ENCODE peak calls at places on chromosomes 7 and 10, in six cellular contexts. Q is A549, D is HEK293T, X is K562, T is IMR-90, E is GM12878. K is an unnamed sample.

GRCh38 chr10:111037868-111038267 is 39.0 kb upstream of the ADRA2A start:
- DNase-seq in Q (peak; percentile 5), D (peak; percentile 12), X (no peak), T (no peak), E (no peak), K (no peak)

GRCh38 chr10:191703-192518 is 56.7 kb downstream of the ZMYND11 start:
- DNase-seq in Q (no peak), D (no peak), X (no peak), T (peak; percentile 75), E (no peak), K (peak; percentile 19)

GRCh38 chr7:102260856-102261255 is 25.8 kb upstream of the SH2B2 start:
- DNase-seq in Q (no peak), D (no peak), X (no peak), T (peak; percentile 68), E (no peak), K (no peak)

GRCh38 chr7:34845666-34846361 is 187.8 kb downstream of the NPSR1 start:
- DNase-seq in Q (no peak), D (no peak), X (peak; percentile 22), T (no peak), E (no peak), K (peak; percentile 18)

GRCh38 chr7:80133361-80134104 is 1.1 kb upstream of the GNAI1 start:
- DNase-seq in Q (no peak), D (no peak), X (no peak), T (peak; percentile 50), E (no peak), K (peak; percentile 16)

GRCh38 chr7:51062222-51062987 is 254.2 kb downstream of the COBL start:
- DNase-seq in Q (no peak), D (no peak), X (no peak), T (no peak), E (no peak), K (no peak)

GRCh38 chr10:102674566-102674965 is 30.3 kb downstream of the TRIM8 start:
- DNase-seq in Q (no peak), D (no peak), X (no peak), T (no peak), E (no peak), K (peak; percentile 53)

GRCh38 chr7:27235387-27236052 is 7.1 kb upstream of the EVX1 start:
- DNase-seq in Q (peak; percentile 70), D (peak; percentile 80), X (peak; percentile 30), T (no peak), E (no peak), K (peak; percentile 13)

GRCh38 chr7:155231941-155232340 is 65.7 kb upstream of the INSIG1 start:
- DNase-seq in Q (no peak), D (no peak), X (no peak), T (no peak), E (no peak), K (no peak)

GRCh38 chr10:128087884-128088695 is 38.1 kb downstream of the MKI67 start:
- DNase-seq in Q (peak; percentile 35), D (peak; percentile 45), X (no peak), T (no peak), E (no peak), K (peak; percentile 18)

GRCh38 chr10:9010093-9010492 is 955.6 kb downstream of the GATA3 start:
- DNase-seq in Q (no peak), D (no peak), X (no peak), T (no peak), E (no peak), K (no peak)

GRCh38 chr7:116227678-116228239 is 17.4 kb downstream of the TES start:
- DNase-seq in Q (no peak), D (no peak), X (no peak), T (peak; percentile 94), E (no peak), K (no peak)

GRCh38 chr10:29736325-29737208 is 101.8 kb upstream of the SVIL start:
- DNase-seq in Q (peak; percentile 81), D (peak; percentile 59), X (no peak), T (peak; percentile 55), E (no peak), K (no peak)

GRCh38 chr7:26937306-26937705 is 72.9 kb upstream of the SKAP2 start:
- DNase-seq in Q (no peak), D (no peak), X (no peak), T (no peak), E (no peak), K (no peak)

GRCh38 chr10:62978417-62978955 is 154.6 kb upstream of the NRBF2 start:
- DNase-seq in Q (no peak), D (no peak), X (no peak), T (no peak), E (no peak), K (no peak)

GRCh38 chr7:107854454-107854853 is 36.5 kb upstream of the DLD start:
- DNase-seq in Q (no peak), D (no peak), X (no peak), T (no peak), E (no peak), K (no peak)

GRCh38 chr10:81575007-81575406 is 300.0 kb upstream of the NRG3 start:
- DNase-seq in Q (no peak), D (no peak), X (no peak), T (no peak), E (no peak), K (no peak)

GRCh38 chr7:47556511-47557180 is 25.3 kb downstream of the TNS3 start:
- DNase-seq in Q (no peak), D (no peak), X (no peak), T (no peak), E (no peak), K (no peak)

GRCh38 chr10:86376852-86377796 is 10.5 kb upstream of the GRID1 start:
- DNase-seq in Q (peak; percentile 75), D (peak; percentile 91), X (peak; percentile 79), T (peak; percentile 28), E (no peak), K (peak; percentile 45)

GRCh38 chr7:73717991-73718405 is 1.5 kb downstream of the STX1A start:
- DNase-seq in Q (no peak), D (no peak), X (no peak), T (peak; percentile 93), E (no peak), K (no peak)

GRCh38 chr10:63711866-63712716 is 190.9 kb downstream of the REEP3 start:
- DNase-seq in Q (peak; percentile 63), D (no peak), X (no peak), T (peak; percentile 97), E (no peak), K (peak; percentile 33)

GRCh38 chr10:130300608-130301025 is 164.4 kb downstream of the GLRX3 start:
- DNase-seq in Q (no peak), D (no peak), X (no peak), T (no peak), E (no peak), K (no peak)

GRCh38 chr10:59865101-59865500 is 41.3 kb downstream of the CCDC6 start:
- DNase-seq in Q (peak; percentile 10), D (no peak), X (peak; percentile 55), T (peak; percentile 18), E (no peak), K (peak; percentile 33)
- TF ChIP-seq BHLHE40 in Q (no peak), D (no peak), X (no peak), T (no peak), E (no peak), K (no peak)

DNA sequence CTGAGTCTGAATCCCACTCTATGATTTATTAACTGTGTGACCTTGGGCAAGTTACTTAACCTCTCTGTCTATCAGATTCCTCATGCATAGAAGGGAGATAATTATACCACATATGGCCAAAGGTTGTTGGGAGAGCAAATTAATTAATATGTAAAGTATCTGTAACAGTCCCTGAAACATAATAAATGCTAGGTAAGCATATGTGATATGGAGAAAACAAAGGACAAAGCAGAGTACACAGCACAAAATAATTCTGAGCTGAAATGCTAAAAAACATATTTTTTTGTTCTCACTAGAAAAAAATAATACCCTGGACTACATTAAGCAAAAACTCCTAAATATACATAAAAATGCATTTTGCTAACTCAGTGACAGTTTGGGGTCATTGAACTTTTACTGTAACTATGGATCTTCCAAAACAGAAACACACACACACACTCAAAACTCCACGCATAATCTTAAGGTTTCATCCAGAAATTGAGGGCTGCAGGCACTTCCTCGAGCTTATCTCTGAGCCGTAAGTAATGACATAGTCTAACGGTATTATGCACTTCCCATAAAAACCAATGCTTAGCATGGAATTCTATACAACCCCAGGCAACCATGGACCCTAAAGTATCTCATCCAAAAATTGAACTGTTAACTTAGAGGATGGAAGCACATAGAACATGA is 201.7 kb upstream of the PTN start:
- DNase-seq in Q (no peak), D (no peak), X (no peak), T (no peak), E (no peak), K (peak; percentile 1)
- TF ChIP-seq BHLHE40 in Q (no peak), D (no peak), X (no peak), T (no peak), E (no peak), K (no peak)

DNA sequence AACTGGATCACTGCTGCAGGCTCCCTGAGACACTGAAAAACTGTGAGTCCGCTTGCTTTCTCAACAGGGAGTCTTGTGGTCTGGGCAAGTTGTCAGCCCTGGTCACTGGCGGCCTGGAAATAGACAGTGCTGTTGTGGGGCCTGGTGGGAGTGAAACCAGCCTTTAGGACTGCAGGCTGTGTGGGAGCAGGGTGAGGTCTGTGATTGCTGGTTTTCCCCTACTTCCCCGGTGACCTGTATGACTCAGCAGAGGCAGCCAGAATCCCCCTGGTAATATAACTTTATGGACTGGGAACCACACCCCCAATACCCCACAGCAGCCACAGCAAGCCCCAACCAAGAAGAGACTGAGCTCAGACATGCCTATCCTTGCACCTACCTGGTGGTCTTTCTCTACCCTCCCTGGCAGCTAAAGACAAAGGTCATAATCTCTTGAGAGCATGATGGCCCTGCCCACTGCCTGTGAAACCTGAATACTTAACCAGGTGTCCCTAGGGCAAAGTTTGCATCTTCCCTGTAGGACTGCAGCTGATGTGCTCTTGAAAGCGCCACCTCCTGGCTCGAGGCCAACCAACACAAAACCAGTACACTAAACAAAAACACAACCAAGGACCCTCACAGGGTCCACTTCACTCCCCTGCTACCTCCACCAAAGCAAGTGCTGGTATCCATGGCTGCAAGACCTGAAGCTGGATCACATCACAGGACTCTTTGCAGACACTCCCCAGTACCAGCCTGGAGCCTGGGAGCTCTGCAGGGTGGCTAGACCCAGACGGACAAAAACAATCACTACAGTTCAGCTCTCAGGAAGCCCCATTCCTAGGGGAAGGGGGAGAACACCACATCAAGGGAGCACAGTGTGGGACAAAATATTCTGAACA is 7.2 kb upstream of the ADAM22 start:
- DNase-seq in Q (no peak), D (no peak), X (no peak), T (no peak), E (peak; percentile 95), K (peak; percentile 30)
- TF ChIP-seq BHLHE40 in Q (no peak), D (no peak), X (no peak), T (no peak), E (peak; percentile 40), K (no peak)

DNA sequence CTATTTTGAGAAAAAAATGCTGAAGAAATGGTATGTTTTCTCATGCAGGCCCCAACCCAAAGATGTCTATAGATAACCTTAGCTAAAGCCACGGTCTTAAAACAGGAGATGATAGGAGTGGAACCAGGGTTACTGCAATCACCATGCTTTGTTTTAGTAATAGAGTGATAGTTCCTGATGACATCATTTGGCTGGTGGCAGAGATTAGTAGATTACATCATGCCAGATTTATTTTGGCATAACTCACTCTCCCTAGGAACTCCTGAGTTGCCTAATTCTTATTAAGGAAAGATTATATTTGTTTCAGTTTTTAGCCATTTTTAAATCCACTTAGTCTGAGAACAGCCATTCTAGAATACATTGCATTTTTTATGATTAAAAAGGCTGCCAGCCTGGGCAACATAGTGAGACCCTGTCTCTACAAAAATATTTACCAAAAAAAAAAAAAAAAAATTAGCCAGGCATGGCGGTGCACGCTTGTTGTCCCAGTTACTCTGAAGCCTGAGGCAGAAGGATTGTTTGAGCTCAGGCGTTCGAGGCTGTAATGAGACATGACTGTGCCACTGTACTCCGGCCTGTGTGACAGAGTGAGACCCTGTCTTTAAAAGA is 17.8 kb downstream of the ENO4 start:
- DNase-seq in Q (no peak), D (no peak), X (no peak), T (peak; percentile 47), E (no peak), K (no peak)
- TF ChIP-seq BHLHE40 in Q (no peak), D (no peak), X (no peak), T (no peak), E (no peak), K (no peak)